ENCODE peak calls at places on chromosomes 7 and 10, in four cellular contexts. Q, U, I and H are unnamed samples.

GRCh38 chr7:153832160-153832559 is 220.0 kb upstream of the DPP6 start:
- DNase-seq in Q (no peak), I (no peak), U (no peak), H (no peak)

GRCh38 chr7:46072722-46073121 is 151.7 kb upstream of the IGFBP3 start:
- DNase-seq in I (no peak), U (no peak), Q (no peak), H (no peak)

GRCh38 chr10:61187601-61188000 is 243.6 kb upstream of the RHOBTB1 start:
- DNase-seq in Q (no peak), U (no peak), I (no peak), H (no peak)

GRCh38 chr10:69578508-69578991 is 5.3 kb upstream of the NEUROG3 start:
- DNase-seq in U (no peak), I (no peak), Q (no peak), H (no peak)

GRCh38 chr10:115854740-115855435 is 418.1 kb downstream of the GFRA1 start:
- DNase-seq in U (no peak), Q (no peak), I (no peak), H (no peak)

GRCh38 chr10:70582793-70583700 is 19.5 kb downstream of the PRF1 start:
- DNase-seq in U (no peak), Q (no peak), I (no peak), H (no peak)

GRCh38 chr10:92279297-92279696 is 11.6 kb downstream of the CPEB3 start:
- DNase-seq in I (no peak), U (no peak), Q (no peak), H (no peak)

GRCh38 chr7:73844848-73845460 is 2.6 kb upstream of the METTL27 start:
- DNase-seq in I (no peak), U (no peak), Q (no peak), H (no peak)

GRCh38 chr7:2123360-2123759 is 109.4 kb downstream of the MAD1L1 start:
- DNase-seq in U (no peak), Q (no peak), I (no peak), H (no peak)

GRCh38 chr10:75089634-75090033 is 21.8 kb upstream of the SAMD8 start:
- DNase-seq in I (no peak), U (no peak), Q (no peak), H (no peak)

GRCh38 chr7:7895754-7896153 is 72.8 kb upstream of the GLCCI1 start:
- DNase-seq in U (no peak), Q (no peak), I (no peak), H (no peak)

GRCh38 chr7:138354066-138354465 is 106.0 kb upstream of the TRIM24 start:
- DNase-seq in I (no peak), Q (no peak), U (no peak), H (no peak)

GRCh38 chr10:70943806-70944466 is 55.6 kb upstream of the PCBD1 start:
- DNase-seq in I (no peak), Q (no peak), U (no peak), H (no peak)

GRCh38 chr7:45026984-45027773 is 27.2 kb downstream of the CCM2 start:
- DNase-seq in Q (peak), U (no peak), I (no peak), H (no peak)

GRCh38 chr10:36555036-36555435 is 570.4 kb upstream of the ANKRD30A start:
- DNase-seq in U (no peak), Q (no peak), I (no peak), H (no peak)

GRCh38 chr10:89810908-89811515 is 109.6 kb downstream of the KIF20B start:
- DNase-seq in U (no peak), Q (no peak), I (no peak), H (no peak)

GRCh38 chr7:10239643-10240345 is 733.9 kb upstream of the PHF14 start:
- DNase-seq in Q (no peak), U (no peak), I (no peak), H (no peak)

GRCh38 chr10:121070671-121071070 is 219.5 kb downstream of the WDR11 start:
- DNase-seq in I (no peak), Q (no peak), U (no peak), H (no peak)

GRCh38 chr10:124221356-124222297 is 128.2 kb upstream of the CHST15 start:
- DNase-seq in I (no peak), U (no peak), Q (peak), H (peak)

GRCh38 chr10:80516506-80517075 is 21.1 kb upstream of the SH2D4B start:
- DNase-seq in U (no peak), I (no peak), Q (no peak), H (no peak)

GRCh38 chr7:127896683-127897082 is 134.6 kb downstream of the LRRC4 start:
- DNase-seq in Q (no peak), I (no peak), U (no peak), H (no peak)

GRCh38 chr10:125983161-125983560 is 86.8 kb downstream of the FANK1 start:
- DNase-seq in U (no peak), Q (no peak), I (no peak), H (no peak)

GRCh38 chr7:100044719-100045118 is 4.9 kb upstream of the ZSCAN21 start:
- DNase-seq in I (no peak), Q (no peak), U (no peak), H (peak)
- TF ChIP-seq CTCF in I (no peak), Q (peak), U (no peak), H (peak)

GRCh38 chr10:21080246-21080645 is 183.1 kb upstream of the NEBL start:
- DNase-seq in Q (no peak), I (no peak), U (no peak), H (no peak)

GRCh38 chr10:21079330-21079658 is 182.2 kb upstream of the NEBL start:
- DNase-seq in U (no peak), Q (no peak), I (no peak), H (no peak)

GRCh38 chr10:21077681-21078080 is 180.6 kb upstream of the NEBL start:
- DNase-seq in U (no peak), I (no peak), Q (no peak), H (no peak)

GRCh38 chr10:21076381-21076780 is 179.3 kb upstream of the NEBL start:
- DNase-seq in Q (no peak), U (no peak), I (no peak), H (no peak)

DNA sequence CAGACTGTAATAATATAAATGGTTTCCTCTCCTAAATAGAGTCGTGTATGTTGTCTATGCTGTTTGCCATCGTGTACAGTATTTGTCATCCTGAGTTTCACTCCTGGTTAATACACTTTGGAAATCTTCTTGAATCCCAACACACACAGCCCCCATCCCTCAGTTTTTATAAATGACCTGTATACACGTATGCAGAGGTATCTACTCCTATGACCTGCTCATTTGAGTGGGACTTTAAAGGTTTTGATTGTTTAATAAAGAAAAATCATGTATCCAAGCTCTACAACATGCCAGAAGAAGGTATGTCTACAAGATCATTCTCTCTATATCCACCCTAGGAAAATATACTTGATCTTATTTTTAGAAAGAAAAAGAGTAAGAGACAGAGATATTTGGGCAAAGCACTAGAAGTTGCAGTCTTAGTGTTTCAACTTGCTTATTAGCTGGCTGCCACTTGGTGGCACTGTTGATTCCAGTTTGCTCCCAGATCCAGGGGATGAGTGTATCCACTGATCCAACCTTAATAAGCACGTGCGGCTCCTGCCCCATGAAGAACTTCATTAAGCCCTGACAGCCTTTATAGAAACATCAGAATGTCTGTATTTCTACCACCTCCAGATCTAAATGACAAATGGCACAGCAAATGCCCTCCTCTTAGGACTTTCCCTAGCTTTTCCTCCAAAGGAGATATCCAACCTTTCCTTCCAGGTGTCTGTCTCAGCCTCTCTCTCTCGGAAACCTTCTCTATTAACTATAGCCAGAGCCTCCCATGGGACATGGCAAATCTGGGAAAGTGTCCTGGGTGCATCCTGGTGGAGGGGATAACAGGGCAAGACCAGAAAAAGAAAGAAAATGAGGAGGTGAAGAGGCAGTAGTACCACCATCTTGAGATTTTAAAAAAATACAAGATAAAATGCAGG is 181.6 kb upstream of the NEBL start:
- DNase-seq in U (peak), Q (no peak), I (peak), H (peak)
- TF ChIP-seq CTCF in U (peak), Q (peak), I (peak), H (peak)

GRCh38 chr10:110900983-110901382 is 18.0 kb downstream of the BBIP1 start:
- DNase-seq in Q (no peak), U (no peak), I (no peak), H (no peak)
- TF ChIP-seq CTCF in Q (no peak), U (no peak), I (no peak), H (no peak)

DNA sequence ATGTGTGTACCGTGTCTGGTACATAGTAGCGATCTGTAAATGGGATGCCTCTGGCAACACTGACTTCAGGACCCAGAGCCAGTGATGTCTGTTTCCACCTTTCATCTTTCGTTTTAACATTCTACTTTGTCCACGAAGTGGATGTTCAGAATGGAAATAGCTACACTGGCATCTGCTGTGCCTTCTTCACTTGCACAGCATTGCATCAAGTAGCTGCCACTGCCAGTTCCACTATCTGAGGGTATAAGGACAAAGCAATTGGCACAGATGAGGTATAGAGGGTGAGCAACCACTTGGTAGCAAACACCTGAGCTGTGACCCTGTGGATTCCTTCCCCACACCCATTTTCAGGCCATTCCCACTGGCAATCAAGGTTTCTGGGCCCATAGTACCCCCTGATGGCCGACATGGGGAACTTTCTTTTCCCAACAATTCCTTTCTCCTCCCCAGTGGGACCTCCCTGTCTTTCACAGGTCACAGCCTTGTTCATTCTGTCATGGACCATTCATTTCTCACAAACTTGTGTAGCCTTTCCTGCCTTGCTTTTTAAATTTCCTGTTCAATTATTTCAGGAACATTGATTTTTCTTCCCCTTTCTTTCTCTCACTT is 4.0 kb downstream of the ITGA8 start:
- DNase-seq in U (no peak), I (peak), Q (no peak), H (no peak)
- TF ChIP-seq CTCF in U (peak), I (peak), Q (peak), H (peak)